ENCODE peak calls at places on chromosome 15, in eight cellular contexts. One of them, this sample, is unnamed.

GRCh38 chr15:93025625-93025982 is 63.4 kb downstream of the RGMA start:
- DNase-seq in HT1080: no peak
- DNase-seq in A172: no peak
- DNase-seq in HL-60: peak
- DNase-seq in stimulated activated CD8-positive, alpha-beta memory T cell treated with anti-CD3 and anti-CD28 coated beads, Interleukin-15, amount 100 ng/mL, for 1 hour: no peak
- DNase-seq in WERI-Rb-1: no peak
- DNase-seq in neural crest cell: no peak
- DNase-seq in Right ventricle myocardium inferior: no peak
- DNase-seq in this sample: no peak

GRCh38 chr15:66774001-66774814 is 72.2 kb downstream of the SMAD6 start:
- DNase-seq in HT1080: peak
- DNase-seq in A172: peak
- DNase-seq in HL-60: peak
- DNase-seq in stimulated activated CD8-positive, alpha-beta memory T cell treated with anti-CD3 and anti-CD28 coated beads, Interleukin-15, amount 100 ng/mL, for 1 hour: peak
- DNase-seq in WERI-Rb-1: peak
- DNase-seq in neural crest cell: peak
- DNase-seq in Right ventricle myocardium inferior: peak
- DNase-seq in this sample: no peak

GRCh38 chr15:65790692-65791334 is 1.3 kb downstream of the DENND4A start:
- DNase-seq in HT1080: no peak
- DNase-seq in A172: no peak
- DNase-seq in HL-60: no peak
- DNase-seq in stimulated activated CD8-positive, alpha-beta memory T cell treated with anti-CD3 and anti-CD28 coated beads, Interleukin-15, amount 100 ng/mL, for 1 hour: no peak
- DNase-seq in WERI-Rb-1: no peak
- DNase-seq in neural crest cell: no peak
- DNase-seq in Right ventricle myocardium inferior: no peak
- DNase-seq in this sample: no peak

GRCh38 chr15:63918317-63918672 is 84.5 kb upstream of the HERC1 start:
- DNase-seq in HT1080: no peak
- DNase-seq in A172: no peak
- DNase-seq in HL-60: no peak
- DNase-seq in stimulated activated CD8-positive, alpha-beta memory T cell treated with anti-CD3 and anti-CD28 coated beads, Interleukin-15, amount 100 ng/mL, for 1 hour: no peak
- DNase-seq in WERI-Rb-1: no peak
- DNase-seq in neural crest cell: no peak
- DNase-seq in Right ventricle myocardium inferior: no peak
- DNase-seq in this sample: no peak

GRCh38 chr15:28125673-28126651 is 26.8 kb upstream of the OCA2 start:
- DNase-seq in HT1080: peak
- DNase-seq in A172: peak
- DNase-seq in HL-60: peak
- DNase-seq in stimulated activated CD8-positive, alpha-beta memory T cell treated with anti-CD3 and anti-CD28 coated beads, Interleukin-15, amount 100 ng/mL, for 1 hour: no peak
- DNase-seq in WERI-Rb-1: no peak
- DNase-seq in neural crest cell: peak
- DNase-seq in Right ventricle myocardium inferior: no peak
- DNase-seq in this sample: no peak

GRCh38 chr15:59587085-59587826 is 24.3 kb upstream of the GCNT3 start:
- DNase-seq in HT1080: no peak
- DNase-seq in A172: no peak
- DNase-seq in HL-60: no peak
- DNase-seq in stimulated activated CD8-positive, alpha-beta memory T cell treated with anti-CD3 and anti-CD28 coated beads, Interleukin-15, amount 100 ng/mL, for 1 hour: no peak
- DNase-seq in WERI-Rb-1: no peak
- DNase-seq in neural crest cell: no peak
- DNase-seq in Right ventricle myocardium inferior: no peak
- DNase-seq in this sample: no peak

GRCh38 chr15:90002428-90002844 is 1.3 kb downstream of the ZNF710 start:
- DNase-seq in HT1080: peak
- DNase-seq in A172: peak
- DNase-seq in HL-60: peak
- DNase-seq in stimulated activated CD8-positive, alpha-beta memory T cell treated with anti-CD3 and anti-CD28 coated beads, Interleukin-15, amount 100 ng/mL, for 1 hour: no peak
- DNase-seq in WERI-Rb-1: peak
- DNase-seq in neural crest cell: no peak
- DNase-seq in Right ventricle myocardium inferior: peak
- DNase-seq in this sample: no peak

GRCh38 chr15:42796955-42797779 is 60.2 kb upstream of the CDAN1 start:
- DNase-seq in HT1080: no peak
- DNase-seq in A172: peak
- DNase-seq in HL-60: no peak
- DNase-seq in stimulated activated CD8-positive, alpha-beta memory T cell treated with anti-CD3 and anti-CD28 coated beads, Interleukin-15, amount 100 ng/mL, for 1 hour: no peak
- DNase-seq in WERI-Rb-1: no peak
- DNase-seq in neural crest cell: no peak
- DNase-seq in Right ventricle myocardium inferior: no peak
- DNase-seq in this sample: no peak

GRCh38 chr15:60255390-60255789 is 142.4 kb downstream of the ANXA2 start:
- DNase-seq in HT1080: peak
- DNase-seq in A172: peak
- DNase-seq in HL-60: no peak
- DNase-seq in stimulated activated CD8-positive, alpha-beta memory T cell treated with anti-CD3 and anti-CD28 coated beads, Interleukin-15, amount 100 ng/mL, for 1 hour: no peak
- DNase-seq in WERI-Rb-1: no peak
- DNase-seq in neural crest cell: no peak
- DNase-seq in Right ventricle myocardium inferior: no peak
- DNase-seq in this sample: no peak

GRCh38 chr15:47872869-47873301 is 155.6 kb downstream of the SEMA6D start:
- DNase-seq in HT1080: no peak
- DNase-seq in A172: no peak
- DNase-seq in HL-60: no peak
- DNase-seq in stimulated activated CD8-positive, alpha-beta memory T cell treated with anti-CD3 and anti-CD28 coated beads, Interleukin-15, amount 100 ng/mL, for 1 hour: no peak
- DNase-seq in WERI-Rb-1: no peak
- DNase-seq in neural crest cell: no peak
- DNase-seq in Right ventricle myocardium inferior: no peak
- DNase-seq in this sample: no peak

GRCh38 chr15:90465930-90466567 is 63.7 kb upstream of the CRTC3 start:
- DNase-seq in HT1080: no peak
- DNase-seq in A172: peak
- DNase-seq in HL-60: no peak
- DNase-seq in stimulated activated CD8-positive, alpha-beta memory T cell treated with anti-CD3 and anti-CD28 coated beads, Interleukin-15, amount 100 ng/mL, for 1 hour: no peak
- DNase-seq in WERI-Rb-1: no peak
- DNase-seq in neural crest cell: no peak
- DNase-seq in Right ventricle myocardium inferior: no peak
- DNase-seq in this sample: no peak

GRCh38 chr15:61124195-61124594 is 104.9 kb downstream of the RORA start:
- DNase-seq in HT1080: no peak
- DNase-seq in A172: no peak
- DNase-seq in HL-60: no peak
- DNase-seq in stimulated activated CD8-positive, alpha-beta memory T cell treated with anti-CD3 and anti-CD28 coated beads, Interleukin-15, amount 100 ng/mL, for 1 hour: no peak
- DNase-seq in WERI-Rb-1: no peak
- DNase-seq in neural crest cell: no peak
- DNase-seq in Right ventricle myocardium inferior: no peak
- DNase-seq in this sample: no peak

GRCh38 chr15:74893627-74894026 is 3.8 kb downstream of the MPI start:
- DNase-seq in HT1080: no peak
- DNase-seq in A172: no peak
- DNase-seq in HL-60: no peak
- DNase-seq in stimulated activated CD8-positive, alpha-beta memory T cell treated with anti-CD3 and anti-CD28 coated beads, Interleukin-15, amount 100 ng/mL, for 1 hour: no peak
- DNase-seq in WERI-Rb-1: no peak
- DNase-seq in neural crest cell: no peak
- DNase-seq in Right ventricle myocardium inferior: no peak
- DNase-seq in this sample: peak

GRCh38 chr15:90402230-90402629 is 14.2 kb downstream of the IQGAP1 start:
- DNase-seq in HT1080: peak
- DNase-seq in A172: peak
- DNase-seq in HL-60: peak
- DNase-seq in stimulated activated CD8-positive, alpha-beta memory T cell treated with anti-CD3 and anti-CD28 coated beads, Interleukin-15, amount 100 ng/mL, for 1 hour: no peak
- DNase-seq in WERI-Rb-1: no peak
- DNase-seq in neural crest cell: no peak
- DNase-seq in Right ventricle myocardium inferior: peak
- DNase-seq in this sample: no peak

GRCh38 chr15:78077053-78077859 is at the start of gene TBC1D2B:
- DNase-seq in HT1080: peak
- DNase-seq in A172: no peak
- DNase-seq in HL-60: peak
- DNase-seq in stimulated activated CD8-positive, alpha-beta memory T cell treated with anti-CD3 and anti-CD28 coated beads, Interleukin-15, amount 100 ng/mL, for 1 hour: peak
- DNase-seq in WERI-Rb-1: peak
- DNase-seq in neural crest cell: peak
- DNase-seq in Right ventricle myocardium inferior: peak
- DNase-seq in this sample: peak

GRCh38 chr15:38217181-38217580 is 35.5 kb upstream of the SPRED1 start:
- DNase-seq in HT1080: peak
- DNase-seq in A172: peak
- DNase-seq in HL-60: no peak
- DNase-seq in stimulated activated CD8-positive, alpha-beta memory T cell treated with anti-CD3 and anti-CD28 coated beads, Interleukin-15, amount 100 ng/mL, for 1 hour: no peak
- DNase-seq in WERI-Rb-1: no peak
- DNase-seq in neural crest cell: no peak
- DNase-seq in Right ventricle myocardium inferior: no peak
- DNase-seq in this sample: no peak

GRCh38 chr15:37873336-37873735 is 61.1 kb upstream of the TMCO5A start:
- DNase-seq in HT1080: no peak
- DNase-seq in A172: no peak
- DNase-seq in HL-60: no peak
- DNase-seq in stimulated activated CD8-positive, alpha-beta memory T cell treated with anti-CD3 and anti-CD28 coated beads, Interleukin-15, amount 100 ng/mL, for 1 hour: no peak
- DNase-seq in WERI-Rb-1: no peak
- DNase-seq in neural crest cell: no peak
- DNase-seq in Right ventricle myocardium inferior: no peak
- DNase-seq in this sample: no peak

GRCh38 chr15:38391186-38391585 is 62.7 kb upstream of the FAM98B start:
- DNase-seq in HT1080: no peak
- DNase-seq in A172: no peak
- DNase-seq in HL-60: no peak
- DNase-seq in stimulated activated CD8-positive, alpha-beta memory T cell treated with anti-CD3 and anti-CD28 coated beads, Interleukin-15, amount 100 ng/mL, for 1 hour: no peak
- DNase-seq in WERI-Rb-1: no peak
- DNase-seq in neural crest cell: no peak
- DNase-seq in Right ventricle myocardium inferior: no peak
- DNase-seq in this sample: no peak

GRCh38 chr15:86076468-86076867 is 3.2 kb upstream of the AGBL1 start:
- DNase-seq in HT1080: no peak
- DNase-seq in A172: no peak
- DNase-seq in HL-60: no peak
- DNase-seq in stimulated activated CD8-positive, alpha-beta memory T cell treated with anti-CD3 and anti-CD28 coated beads, Interleukin-15, amount 100 ng/mL, for 1 hour: no peak
- DNase-seq in WERI-Rb-1: peak
- DNase-seq in neural crest cell: no peak
- DNase-seq in Right ventricle myocardium inferior: no peak
- DNase-seq in this sample: no peak

GRCh38 chr15:45628136-45628535 is 6.7 kb upstream of the SQOR start:
- DNase-seq in HT1080: no peak
- DNase-seq in A172: no peak
- DNase-seq in HL-60: no peak
- DNase-seq in stimulated activated CD8-positive, alpha-beta memory T cell treated with anti-CD3 and anti-CD28 coated beads, Interleukin-15, amount 100 ng/mL, for 1 hour: no peak
- DNase-seq in WERI-Rb-1: no peak
- DNase-seq in neural crest cell: no peak
- DNase-seq in Right ventricle myocardium inferior: no peak
- DNase-seq in this sample: no peak

GRCh38 chr15:51803961-51804360 is 25.5 kb upstream of the TMOD3 start:
- DNase-seq in HT1080: no peak
- DNase-seq in A172: no peak
- DNase-seq in HL-60: no peak
- DNase-seq in stimulated activated CD8-positive, alpha-beta memory T cell treated with anti-CD3 and anti-CD28 coated beads, Interleukin-15, amount 100 ng/mL, for 1 hour: no peak
- DNase-seq in WERI-Rb-1: no peak
- DNase-seq in neural crest cell: no peak
- DNase-seq in Right ventricle myocardium inferior: no peak
- DNase-seq in this sample: no peak

GRCh38 chr15:67775998-67776397 is 49.3 kb upstream of the SKOR1 start:
- DNase-seq in HT1080: no peak
- DNase-seq in A172: no peak
- DNase-seq in HL-60: no peak
- DNase-seq in stimulated activated CD8-positive, alpha-beta memory T cell treated with anti-CD3 and anti-CD28 coated beads, Interleukin-15, amount 100 ng/mL, for 1 hour: no peak
- DNase-seq in WERI-Rb-1: no peak
- DNase-seq in neural crest cell: no peak
- DNase-seq in Right ventricle myocardium inferior: no peak
- DNase-seq in this sample: no peak

GRCh38 chr15:88663216-88663615 is 24.4 kb downstream of the ISG20 start:
- DNase-seq in HT1080: peak
- DNase-seq in A172: no peak
- DNase-seq in HL-60: no peak
- DNase-seq in stimulated activated CD8-positive, alpha-beta memory T cell treated with anti-CD3 and anti-CD28 coated beads, Interleukin-15, amount 100 ng/mL, for 1 hour: no peak
- DNase-seq in WERI-Rb-1: no peak
- DNase-seq in neural crest cell: no peak
- DNase-seq in Right ventricle myocardium inferior: peak
- DNase-seq in this sample: no peak

GRCh38 chr15:77482570-77482969 is 61.9 kb downstream of the HMG20A start:
- DNase-seq in HT1080: peak
- DNase-seq in A172: peak
- DNase-seq in HL-60: no peak
- DNase-seq in stimulated activated CD8-positive, alpha-beta memory T cell treated with anti-CD3 and anti-CD28 coated beads, Interleukin-15, amount 100 ng/mL, for 1 hour: no peak
- DNase-seq in WERI-Rb-1: no peak
- DNase-seq in neural crest cell: no peak
- DNase-seq in Right ventricle myocardium inferior: no peak
- DNase-seq in this sample: no peak

GRCh38 chr15:92383528-92384326 is 10.0 kb upstream of the ST8SIA2 start:
- DNase-seq in HT1080: no peak
- DNase-seq in A172: no peak
- DNase-seq in HL-60: peak
- DNase-seq in stimulated activated CD8-positive, alpha-beta memory T cell treated with anti-CD3 and anti-CD28 coated beads, Interleukin-15, amount 100 ng/mL, for 1 hour: no peak
- DNase-seq in WERI-Rb-1: peak
- DNase-seq in neural crest cell: peak
- DNase-seq in Right ventricle myocardium inferior: no peak
- DNase-seq in this sample: no peak

GRCh38 chr15:45634442-45635190 is at the start of gene SQOR:
- DNase-seq in HT1080: peak
- DNase-seq in A172: peak
- DNase-seq in HL-60: peak
- DNase-seq in stimulated activated CD8-positive, alpha-beta memory T cell treated with anti-CD3 and anti-CD28 coated beads, Interleukin-15, amount 100 ng/mL, for 1 hour: peak
- DNase-seq in WERI-Rb-1: no peak
- DNase-seq in neural crest cell: peak
- DNase-seq in Right ventricle myocardium inferior: peak
- DNase-seq in this sample: peak

GRCh38 chr15:45705510-45706473 is 71.0 kb downstream of the SQOR start:
- DNase-seq in HT1080: peak
- DNase-seq in A172: peak
- DNase-seq in HL-60: peak
- DNase-seq in stimulated activated CD8-positive, alpha-beta memory T cell treated with anti-CD3 and anti-CD28 coated beads, Interleukin-15, amount 100 ng/mL, for 1 hour: peak
- DNase-seq in WERI-Rb-1: peak
- DNase-seq in neural crest cell: peak
- DNase-seq in Right ventricle myocardium inferior: no peak
- DNase-seq in this sample: peak

GRCh38 chr15:89307791-89308190 is 26.8 kb downstream of the POLG start:
- DNase-seq in HT1080: peak
- DNase-seq in A172: no peak
- DNase-seq in HL-60: no peak
- DNase-seq in stimulated activated CD8-positive, alpha-beta memory T cell treated with anti-CD3 and anti-CD28 coated beads, Interleukin-15, amount 100 ng/mL, for 1 hour: no peak
- DNase-seq in WERI-Rb-1: no peak
- DNase-seq in neural crest cell: no peak
- DNase-seq in Right ventricle myocardium inferior: no peak
- DNase-seq in this sample: no peak

GRCh38 chr15:65245096-65245849 is 34.0 kb upstream of the CILP start:
- DNase-seq in HT1080: peak
- DNase-seq in A172: no peak
- DNase-seq in HL-60: no peak
- DNase-seq in stimulated activated CD8-positive, alpha-beta memory T cell treated with anti-CD3 and anti-CD28 coated beads, Interleukin-15, amount 100 ng/mL, for 1 hour: no peak
- DNase-seq in WERI-Rb-1: peak
- DNase-seq in neural crest cell: no peak
- DNase-seq in Right ventricle myocardium inferior: peak
- DNase-seq in this sample: no peak

GRCh38 chr15:39083213-39083612 is 497.7 kb upstream of the THBS1 start:
- DNase-seq in HT1080: peak
- DNase-seq in A172: no peak
- DNase-seq in HL-60: peak
- DNase-seq in stimulated activated CD8-positive, alpha-beta memory T cell treated with anti-CD3 and anti-CD28 coated beads, Interleukin-15, amount 100 ng/mL, for 1 hour: no peak
- DNase-seq in WERI-Rb-1: no peak
- DNase-seq in neural crest cell: no peak
- DNase-seq in Right ventricle myocardium inferior: no peak
- DNase-seq in this sample: no peak

GRCh38 chr15:69531302-69532027 is 78.8 kb downstream of the RPLP1 start:
- DNase-seq in HT1080: no peak
- DNase-seq in A172: no peak
- DNase-seq in HL-60: no peak
- DNase-seq in stimulated activated CD8-positive, alpha-beta memory T cell treated with anti-CD3 and anti-CD28 coated beads, Interleukin-15, amount 100 ng/mL, for 1 hour: no peak
- DNase-seq in WERI-Rb-1: no peak
- DNase-seq in neural crest cell: no peak
- DNase-seq in Right ventricle myocardium inferior: no peak
- DNase-seq in this sample: no peak

GRCh38 chr15:70382762-70383458 is 285.2 kb upstream of the TLE3 start:
- DNase-seq in HT1080: no peak
- DNase-seq in A172: no peak
- DNase-seq in HL-60: no peak
- DNase-seq in stimulated activated CD8-positive, alpha-beta memory T cell treated with anti-CD3 and anti-CD28 coated beads, Interleukin-15, amount 100 ng/mL, for 1 hour: no peak
- DNase-seq in WERI-Rb-1: no peak
- DNase-seq in neural crest cell: no peak
- DNase-seq in Right ventricle myocardium inferior: peak
- DNase-seq in this sample: no peak

GRCh38 chr15:93478922-93479321 is 389.9 kb upstream of the RGMA start:
- DNase-seq in HT1080: no peak
- DNase-seq in A172: no peak
- DNase-seq in HL-60: no peak
- DNase-seq in stimulated activated CD8-positive, alpha-beta memory T cell treated with anti-CD3 and anti-CD28 coated beads, Interleukin-15, amount 100 ng/mL, for 1 hour: no peak
- DNase-seq in WERI-Rb-1: no peak
- DNase-seq in neural crest cell: no peak
- DNase-seq in Right ventricle myocardium inferior: no peak
- DNase-seq in this sample: no peak

GRCh38 chr15:76150508-76150907 is 90.7 kb downstream of the TMEM266 start:
- DNase-seq in HT1080: no peak
- DNase-seq in A172: no peak
- DNase-seq in HL-60: peak
- DNase-seq in stimulated activated CD8-positive, alpha-beta memory T cell treated with anti-CD3 and anti-CD28 coated beads, Interleukin-15, amount 100 ng/mL, for 1 hour: no peak
- DNase-seq in WERI-Rb-1: no peak
- DNase-seq in neural crest cell: no peak
- DNase-seq in Right ventricle myocardium inferior: no peak
- DNase-seq in this sample: no peak